ENCODE peak calls at places on chromosomes 6 and 20, in seven cellular contexts. One of them, this sample, is unnamed.

GRCh38 chr6:52305385-52305784 is 20.8 kb upstream of the MCM3 start:
- DNase-seq in HepG2: no peak
- DNase-seq in transverse colon: no peak
- DNase-seq in stomach: no peak
- DNase-seq in H1: no peak
- DNase-seq in ovary: no peak
- DNase-seq in A549: no peak
- DNase-seq in this sample: no peak

GRCh38 chr6:14537061-14537460 is 419.5 kb downstream of the CD83 start:
- DNase-seq in HepG2: no peak
- DNase-seq in transverse colon: no peak
- DNase-seq in stomach: no peak
- DNase-seq in H1: no peak
- DNase-seq in ovary: no peak
- DNase-seq in A549: no peak
- DNase-seq in this sample: no peak

GRCh38 chr6:73577605-73578160 is 56.9 kb upstream of the EEF1A1 start:
- DNase-seq in HepG2: no peak
- DNase-seq in transverse colon: no peak
- DNase-seq in stomach: no peak
- DNase-seq in H1: no peak
- DNase-seq in ovary: no peak
- DNase-seq in A549: no peak
- DNase-seq in this sample: no peak

GRCh38 chr20:51473771-51474170 is 68.7 kb downstream of the NFATC2 start:
- DNase-seq in HepG2: no peak
- DNase-seq in transverse colon: no peak
- DNase-seq in stomach: no peak
- DNase-seq in H1: no peak
- DNase-seq in ovary: peak; percentile 12
- DNase-seq in A549: no peak
- DNase-seq in this sample: no peak

GRCh38 chr6:97053643-97054411 is 129.3 kb downstream of the KLHL32 start:
- DNase-seq in HepG2: no peak
- DNase-seq in transverse colon: no peak
- DNase-seq in stomach: no peak
- DNase-seq in H1: no peak
- DNase-seq in ovary: no peak
- DNase-seq in A549: no peak
- DNase-seq in this sample: no peak

GRCh38 chr6:88490865-88491264 is 324.7 kb upstream of the CNR1 start:
- DNase-seq in HepG2: no peak
- DNase-seq in transverse colon: no peak
- DNase-seq in stomach: no peak
- DNase-seq in H1: no peak
- DNase-seq in ovary: no peak
- DNase-seq in A549: no peak
- DNase-seq in this sample: no peak

GRCh38 chr20:53623454-53624206 is 30.0 kb upstream of the ZNF217 start:
- DNase-seq in HepG2: peak; percentile 77
- DNase-seq in transverse colon: peak; percentile 74
- DNase-seq in stomach: peak; percentile 63
- DNase-seq in H1: peak; percentile 29
- DNase-seq in ovary: peak; percentile 72
- DNase-seq in A549: peak; percentile 71
- DNase-seq in this sample: no peak

GRCh38 chr6:122995930-122996796 is at the start of gene CLVS2:
- DNase-seq in HepG2: no peak
- DNase-seq in transverse colon: no peak
- DNase-seq in stomach: no peak
- DNase-seq in H1: peak; percentile 33
- DNase-seq in ovary: no peak
- DNase-seq in A549: peak; percentile 3
- DNase-seq in this sample: no peak

GRCh38 chr6:3194535-3195376 is 32.7 kb downstream of the TUBB2B start:
- DNase-seq in HepG2: no peak
- DNase-seq in transverse colon: no peak
- DNase-seq in stomach: no peak
- DNase-seq in H1: no peak
- DNase-seq in ovary: no peak
- DNase-seq in A549: no peak
- DNase-seq in this sample: no peak

GRCh38 chr20:44702776-44703175 is 12.4 kb upstream of the CCN5 start:
- DNase-seq in HepG2: no peak
- DNase-seq in transverse colon: peak; percentile 64
- DNase-seq in stomach: peak; percentile 88
- DNase-seq in H1: no peak
- DNase-seq in ovary: peak; percentile 98
- DNase-seq in A549: no peak
- DNase-seq in this sample: peak; percentile 94

GRCh38 chr6:107419747-107420146 is 39.6 kb downstream of the PDSS2 start:
- DNase-seq in HepG2: no peak
- DNase-seq in transverse colon: no peak
- DNase-seq in stomach: no peak
- DNase-seq in H1: no peak
- DNase-seq in ovary: no peak
- DNase-seq in A549: no peak
- DNase-seq in this sample: no peak

GRCh38 chr6:136076496-136076895 is 173.6 kb downstream of the MTFR2 start:
- DNase-seq in HepG2: no peak
- DNase-seq in transverse colon: no peak
- DNase-seq in stomach: no peak
- DNase-seq in H1: no peak
- DNase-seq in ovary: no peak
- DNase-seq in A549: no peak
- DNase-seq in this sample: no peak

GRCh38 chr6:136079701-136080565 is 170.2 kb downstream of the MTFR2 start:
- DNase-seq in HepG2: no peak
- DNase-seq in transverse colon: no peak
- DNase-seq in stomach: no peak
- DNase-seq in H1: no peak
- DNase-seq in ovary: no peak
- DNase-seq in A549: no peak
- DNase-seq in this sample: no peak

GRCh38 chr6:136073216-136073615 is 176.9 kb downstream of the MTFR2 start:
- DNase-seq in HepG2: no peak
- DNase-seq in transverse colon: no peak
- DNase-seq in stomach: no peak
- DNase-seq in H1: no peak
- DNase-seq in ovary: no peak
- DNase-seq in A549: no peak
- DNase-seq in this sample: no peak

GRCh38 chr6:136072691-136073090 is 177.4 kb downstream of the MTFR2 start:
- DNase-seq in HepG2: no peak
- DNase-seq in transverse colon: no peak
- DNase-seq in stomach: no peak
- DNase-seq in H1: no peak
- DNase-seq in ovary: no peak
- DNase-seq in A549: no peak
- DNase-seq in this sample: no peak

DNA sequence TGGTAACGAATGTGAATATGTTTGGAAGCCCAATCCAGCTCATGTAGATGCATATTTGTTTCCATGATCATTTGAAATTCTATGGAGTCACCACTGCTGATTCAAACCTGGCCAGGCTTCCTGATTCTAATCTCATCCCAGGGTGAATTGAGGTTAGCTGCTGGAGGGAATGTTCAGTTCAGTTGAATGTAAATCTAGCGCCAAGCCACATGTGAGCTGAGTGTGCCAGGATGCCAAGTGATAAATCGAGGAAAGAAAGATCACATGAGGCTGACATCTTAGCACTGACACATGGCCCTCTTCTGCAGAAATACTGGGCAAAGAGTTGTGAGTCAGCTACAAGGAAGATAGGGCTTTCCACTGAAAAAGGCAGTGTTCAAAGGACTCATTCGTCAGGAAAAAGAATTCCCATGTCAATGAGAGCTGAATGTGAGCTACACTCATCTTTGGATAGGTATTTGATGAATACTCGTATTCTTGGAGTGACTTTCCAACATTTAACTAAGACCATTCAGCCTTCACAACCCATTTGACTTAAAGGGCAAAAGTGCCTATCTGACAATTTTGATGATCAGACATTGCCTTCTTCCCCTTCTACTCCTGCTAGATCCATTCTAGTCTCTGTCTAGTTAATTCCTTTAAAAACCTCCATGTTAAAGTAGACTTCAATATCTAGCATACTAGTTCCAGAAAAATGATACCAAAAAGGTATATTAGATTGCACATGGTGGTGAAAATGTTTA is 172.1 kb downstream of the MTFR2 start:
- DNase-seq in HepG2: no peak
- DNase-seq in transverse colon: no peak
- DNase-seq in stomach: no peak
- DNase-seq in H1: no peak
- DNase-seq in ovary: no peak
- DNase-seq in A549: no peak
- DNase-seq in this sample: no peak
- TF ChIP-seq EP300 in HepG2: no peak
- TF ChIP-seq EP300 in transverse colon: no peak
- TF ChIP-seq EP300 in stomach: peak; percentile 28
- TF ChIP-seq EP300 in H1: no peak
- TF ChIP-seq EP300 in ovary: no peak
- TF ChIP-seq EP300 in A549: no peak
- TF ChIP-seq EP300 in this sample: no peak

GRCh38 chr20:35223941-35224340 is 2.5 kb upstream of the MMP24 start:
- DNase-seq in HepG2: no peak
- DNase-seq in transverse colon: no peak
- DNase-seq in stomach: no peak
- DNase-seq in H1: no peak
- DNase-seq in ovary: no peak
- DNase-seq in A549: no peak
- DNase-seq in this sample: no peak

GRCh38 chr20:35226126-35226774 is at the start of gene MMP24:
- DNase-seq in HepG2: no peak
- DNase-seq in transverse colon: no peak
- DNase-seq in stomach: no peak
- DNase-seq in H1: no peak
- DNase-seq in ovary: no peak
- DNase-seq in A549: no peak
- DNase-seq in this sample: no peak

GRCh38 chr20:35226775-35227681 is 538 bp downstream of the MMP24 start:
- DNase-seq in HepG2: peak; percentile 35
- DNase-seq in transverse colon: peak; percentile 14
- DNase-seq in stomach: peak; percentile 41
- DNase-seq in H1: no peak
- DNase-seq in ovary: peak; percentile 76
- DNase-seq in A549: peak; percentile 50
- DNase-seq in this sample: no peak

GRCh38 chr20:35224536-35224935 is 2.0 kb upstream of the MMP24 start:
- DNase-seq in HepG2: no peak
- DNase-seq in transverse colon: no peak
- DNase-seq in stomach: no peak
- DNase-seq in H1: no peak
- DNase-seq in ovary: no peak
- DNase-seq in A549: no peak
- DNase-seq in this sample: no peak

DNA sequence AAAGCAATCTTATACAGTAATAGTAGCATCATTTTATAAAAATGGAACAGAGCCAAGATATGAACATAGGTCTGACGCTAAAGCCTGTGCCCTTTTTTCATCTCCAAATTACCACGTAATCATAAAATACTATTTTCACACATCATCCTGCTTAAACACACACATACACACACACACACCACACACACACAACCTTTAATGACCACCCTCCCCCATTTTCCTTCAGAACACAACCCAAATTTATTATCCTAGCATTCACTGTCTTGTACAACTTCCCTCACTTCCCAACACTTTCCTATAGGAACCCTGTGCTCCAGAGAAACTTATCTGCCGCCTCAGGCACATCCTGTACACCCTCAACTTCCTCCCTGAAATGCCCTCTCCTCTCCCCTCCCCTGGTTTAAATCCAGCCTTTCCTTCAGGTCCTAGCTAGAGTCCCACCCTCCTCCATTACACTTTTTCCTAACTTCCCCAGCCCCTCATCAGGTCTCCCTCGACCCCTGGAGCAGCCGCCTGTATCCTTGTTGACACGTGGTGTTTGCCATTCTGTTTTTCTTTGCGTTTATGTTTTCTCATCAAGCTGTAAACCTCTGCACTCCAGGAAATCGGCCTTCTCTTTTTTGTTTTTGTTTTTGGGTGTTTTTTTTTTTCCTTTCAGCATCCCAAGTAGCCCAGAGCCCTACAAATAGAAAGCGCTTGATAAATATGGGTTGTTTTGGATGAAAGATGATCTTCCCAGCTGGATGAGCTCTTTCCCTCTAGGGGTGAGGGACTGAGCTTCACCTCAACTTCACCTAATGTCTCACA is 968 bp upstream of the MMP24 start:
- DNase-seq in HepG2: no peak
- DNase-seq in transverse colon: no peak
- DNase-seq in stomach: no peak
- DNase-seq in H1: no peak
- DNase-seq in ovary: no peak
- DNase-seq in A549: no peak
- DNase-seq in this sample: no peak
- TF ChIP-seq POLR2A in HepG2: no peak
- TF ChIP-seq POLR2A in transverse colon: no peak
- TF ChIP-seq POLR2A in stomach: no peak
- TF ChIP-seq POLR2A in H1: no peak
- TF ChIP-seq POLR2A in ovary: no peak
- TF ChIP-seq POLR2A in A549: no peak
- TF ChIP-seq POLR2A in this sample: no peak

DNA sequence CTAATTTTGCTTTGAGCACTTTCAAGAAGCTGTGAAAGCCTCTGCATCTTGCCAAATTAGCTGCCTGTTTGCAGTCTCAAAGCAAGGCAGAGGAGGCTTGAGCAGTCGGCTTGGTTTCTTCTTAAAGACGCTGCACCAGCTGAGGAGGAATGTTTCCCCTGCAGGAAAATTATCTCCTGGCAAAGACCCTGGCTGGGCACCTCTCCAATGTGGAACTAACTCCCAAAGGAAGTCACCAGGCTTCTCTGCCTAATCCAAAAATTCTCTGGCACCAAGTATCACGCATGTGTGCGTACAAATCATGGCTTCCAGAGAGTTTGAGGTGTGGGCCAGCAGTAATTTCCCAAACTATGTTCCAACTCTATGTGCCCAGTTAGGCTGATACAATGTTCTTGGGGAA is 176.2 kb downstream of the KIF16B start:
- DNase-seq in HepG2: no peak
- DNase-seq in transverse colon: no peak
- DNase-seq in stomach: no peak
- DNase-seq in H1: no peak
- DNase-seq in ovary: peak; percentile 90
- DNase-seq in A549: no peak
- DNase-seq in this sample: peak; percentile 84
- TF ChIP-seq CTCF in HepG2: no peak
- TF ChIP-seq CTCF in transverse colon: no peak
- TF ChIP-seq CTCF in stomach: no peak
- TF ChIP-seq CTCF in H1: no peak
- TF ChIP-seq CTCF in ovary: no peak
- TF ChIP-seq CTCF in A549: no peak
- TF ChIP-seq CTCF in this sample: no peak

DNA sequence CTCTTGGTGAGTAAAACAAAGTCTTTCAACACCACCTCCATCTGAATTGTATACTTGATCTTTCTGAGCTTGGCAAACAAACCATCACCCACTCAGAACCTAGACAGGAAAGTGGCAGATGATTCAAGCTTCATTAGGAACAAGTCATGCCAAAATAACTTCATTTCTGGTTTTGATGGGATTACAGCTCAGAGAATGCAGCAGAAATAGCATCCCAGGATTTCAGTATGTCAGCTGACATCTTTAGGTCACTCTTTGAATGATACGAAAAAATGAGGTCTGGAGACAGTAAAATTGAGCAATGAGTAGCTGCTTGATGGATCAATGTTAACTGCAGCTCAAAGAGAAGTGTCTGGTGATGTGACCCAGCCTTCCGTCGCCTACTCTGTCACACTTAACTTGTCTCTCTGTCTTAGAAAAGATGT is 92.4 kb downstream of the GJA10 start:
- DNase-seq in HepG2: no peak
- DNase-seq in transverse colon: no peak
- DNase-seq in stomach: no peak
- DNase-seq in H1: no peak
- DNase-seq in ovary: no peak
- DNase-seq in A549: no peak
- DNase-seq in this sample: no peak
- TF ChIP-seq EP300 in HepG2: no peak
- TF ChIP-seq EP300 in transverse colon: no peak
- TF ChIP-seq EP300 in stomach: no peak
- TF ChIP-seq EP300 in H1: no peak
- TF ChIP-seq EP300 in ovary: no peak
- TF ChIP-seq EP300 in A549: no peak
- TF ChIP-seq EP300 in this sample: no peak

This sample was measured in esophagus muscularis mucosa.